ENCODE peak calls at places on chromosomes 13 and 19, in four cellular contexts. One of them, this sample, is unnamed.

GRCh38 chr19:39145180-39145953 is 19.8 kb downstream of the PAK4 start:
- DNase-seq in mucosa of descending colon: no peak
- DNase-seq in stomach: no peak
- DNase-seq in tibial nerve: no peak
- DNase-seq in this sample: no peak

GRCh38 chr19:7519411-7520130 is 2.9 kb upstream of the MCOLN1 start:
- DNase-seq in stomach: no peak
- DNase-seq in tibial nerve: no peak
- DNase-seq in mucosa of descending colon: no peak
- DNase-seq in this sample: no peak

GRCh38 chr19:19547674-19548345 is 9.7 kb downstream of the CILP2 start:
- DNase-seq in tibial nerve: no peak
- DNase-seq in stomach: no peak
- DNase-seq in mucosa of descending colon: no peak
- DNase-seq in this sample: no peak

GRCh38 chr19:2289714-2290435 is 7.9 kb upstream of the PEAK3 start:
- DNase-seq in stomach: peak
- DNase-seq in mucosa of descending colon: no peak
- DNase-seq in tibial nerve: no peak
- DNase-seq in this sample: no peak

GRCh38 chr13:113138792-113139551 is 16.4 kb downstream of the F10 start:
- DNase-seq in stomach: peak
- DNase-seq in mucosa of descending colon: no peak
- DNase-seq in tibial nerve: no peak
- DNase-seq in this sample: peak

GRCh38 chr13:79353698-79354097 is 52.4 kb downstream of the RBM26 start:
- DNase-seq in mucosa of descending colon: no peak
- DNase-seq in tibial nerve: no peak
- DNase-seq in stomach: no peak
- DNase-seq in this sample: no peak

GRCh38 chr19:4196587-4197148 is 14.2 kb downstream of the ANKRD24 start:
- DNase-seq in mucosa of descending colon: no peak
- DNase-seq in tibial nerve: no peak
- DNase-seq in stomach: no peak
- DNase-seq in this sample: no peak

GRCh38 chr19:54229146-54229545 is 6.3 kb upstream of the LILRB3 start:
- DNase-seq in tibial nerve: no peak
- DNase-seq in mucosa of descending colon: no peak
- DNase-seq in stomach: no peak
- DNase-seq in this sample: no peak

GRCh38 chr13:110556224-110556606 is 5.3 kb downstream of the RAB20 start:
- DNase-seq in mucosa of descending colon: no peak
- DNase-seq in tibial nerve: no peak
- DNase-seq in stomach: no peak
- DNase-seq in this sample: no peak

GRCh38 chr19:45117167-45117594 is 24.2 kb downstream of the PPP1R37 start:
- DNase-seq in stomach: no peak
- DNase-seq in tibial nerve: no peak
- DNase-seq in mucosa of descending colon: no peak
- DNase-seq in this sample: no peak

GRCh38 chr19:6156033-6156432 is 20.6 kb downstream of the ACSBG2 start:
- DNase-seq in stomach: no peak
- DNase-seq in tibial nerve: no peak
- DNase-seq in mucosa of descending colon: no peak
- DNase-seq in this sample: no peak

GRCh38 chr13:28537149-28537548 is 42.2 kb upstream of the FLT1 start:
- DNase-seq in tibial nerve: no peak
- DNase-seq in mucosa of descending colon: no peak
- DNase-seq in stomach: no peak
- DNase-seq in this sample: no peak

GRCh38 chr19:10552596-10553053 is 8.9 kb downstream of the ATG4D start:
- DNase-seq in tibial nerve: no peak
- DNase-seq in mucosa of descending colon: no peak
- DNase-seq in stomach: no peak
- DNase-seq in this sample: no peak

GRCh38 chr19:27935669-27936068 is 1277.3 kb downstream of the UQCRFS1 start:
- DNase-seq in tibial nerve: no peak
- DNase-seq in stomach: no peak
- DNase-seq in mucosa of descending colon: no peak
- DNase-seq in this sample: no peak